ENCODE peak calls at places on chromosomes 7 and 10, in seven cellular contexts. One of them, this sample, is unnamed.
A peak's percentile ranks its signal among the peaks of the same experiment; 100 is the strongest.

GRCh38 chr7:4239991-4240812 is 441.9 kb upstream of the FOXK1 start:
- DNase-seq in mammary epithelial cell: no peak
- DNase-seq in GM12865: no peak
- DNase-seq in endothelial cell: no peak
- DNase-seq in HCT116: no peak
- DNase-seq in AG09309: no peak
- DNase-seq in astrocyte of the spinal cord: no peak
- DNase-seq in this sample: no peak

GRCh38 chr7:149799397-149800168 is 26.2 kb upstream of the ZNF467 start:
- DNase-seq in astrocyte of the spinal cord: no peak
- DNase-seq in HCT116: no peak
- DNase-seq in GM12865: peak; percentile 48
- DNase-seq in AG09309: no peak
- DNase-seq in endothelial cell: peak; percentile 69
- DNase-seq in mammary epithelial cell: no peak
- DNase-seq in this sample: peak; percentile 83

GRCh38 chr10:92760609-92761008 is 70.9 kb downstream of the HHEX start:
- DNase-seq in HCT116: no peak
- DNase-seq in astrocyte of the spinal cord: peak; percentile 60
- DNase-seq in mammary epithelial cell: no peak
- DNase-seq in endothelial cell: no peak
- DNase-seq in GM12865: no peak
- DNase-seq in AG09309: peak; percentile 20
- DNase-seq in this sample: no peak

GRCh38 chr10:132479603-132480221 is 57.9 kb upstream of the INPP5A start:
- DNase-seq in HCT116: no peak
- DNase-seq in endothelial cell: no peak
- DNase-seq in mammary epithelial cell: no peak
- DNase-seq in GM12865: no peak
- DNase-seq in AG09309: no peak
- DNase-seq in astrocyte of the spinal cord: no peak
- DNase-seq in this sample: no peak

GRCh38 chr10:60828489-60828852 is 50.2 kb downstream of the CDK1 start:
- DNase-seq in GM12865: no peak
- DNase-seq in endothelial cell: no peak
- DNase-seq in AG09309: no peak
- DNase-seq in astrocyte of the spinal cord: no peak
- DNase-seq in mammary epithelial cell: no peak
- DNase-seq in HCT116: no peak
- DNase-seq in this sample: no peak

GRCh38 chr7:1707756-1708611 is 37.9 kb downstream of the ELFN1 start:
- DNase-seq in AG09309: no peak
- DNase-seq in GM12865: no peak
- DNase-seq in mammary epithelial cell: no peak
- DNase-seq in astrocyte of the spinal cord: no peak
- DNase-seq in endothelial cell: no peak
- DNase-seq in HCT116: no peak
- DNase-seq in this sample: no peak

GRCh38 chr7:137669706-137670105 is 177.1 kb downstream of the DGKI start:
- DNase-seq in endothelial cell: no peak
- DNase-seq in HCT116: no peak
- DNase-seq in mammary epithelial cell: peak; percentile 38
- DNase-seq in GM12865: no peak
- DNase-seq in astrocyte of the spinal cord: peak; percentile 55
- DNase-seq in AG09309: no peak
- DNase-seq in this sample: no peak

GRCh38 chr7:134828361-134828760 is 48.9 kb downstream of the CALD1 start:
- DNase-seq in astrocyte of the spinal cord: no peak
- DNase-seq in GM12865: no peak
- DNase-seq in HCT116: no peak
- DNase-seq in endothelial cell: no peak
- DNase-seq in mammary epithelial cell: no peak
- DNase-seq in AG09309: no peak
- DNase-seq in this sample: no peak

GRCh38 chr10:110311357-110311949 is 6.7 kb upstream of the SMNDC1 start:
- DNase-seq in astrocyte of the spinal cord: peak; percentile 65
- DNase-seq in AG09309: no peak
- DNase-seq in mammary epithelial cell: peak; percentile 47
- DNase-seq in HCT116: peak; percentile 80
- DNase-seq in GM12865: peak; percentile 69
- DNase-seq in endothelial cell: peak; percentile 46
- DNase-seq in this sample: peak; percentile 44

GRCh38 chr7:35707422-35707821 is 12.5 kb upstream of the HERPUD2 start:
- DNase-seq in mammary epithelial cell: no peak
- DNase-seq in GM12865: no peak
- DNase-seq in AG09309: peak; percentile 18
- DNase-seq in astrocyte of the spinal cord: peak; percentile 32
- DNase-seq in HCT116: no peak
- DNase-seq in endothelial cell: no peak
- DNase-seq in this sample: no peak

GRCh38 chr10:34524369-34525091 is 290.6 kb downstream of the PARD3 start:
- DNase-seq in AG09309: no peak
- DNase-seq in HCT116: no peak
- DNase-seq in endothelial cell: no peak
- DNase-seq in astrocyte of the spinal cord: no peak
- DNase-seq in mammary epithelial cell: no peak
- DNase-seq in GM12865: no peak
- DNase-seq in this sample: peak; percentile 8

GRCh38 chr10:34526186-34526585 is 288.9 kb downstream of the PARD3 start:
- DNase-seq in mammary epithelial cell: peak; percentile 48
- DNase-seq in GM12865: no peak
- DNase-seq in HCT116: no peak
- DNase-seq in AG09309: no peak
- DNase-seq in endothelial cell: no peak
- DNase-seq in astrocyte of the spinal cord: no peak
- DNase-seq in this sample: no peak

GRCh38 chr10:34530778-34531177 is 284.3 kb downstream of the PARD3 start:
- DNase-seq in HCT116: no peak
- DNase-seq in mammary epithelial cell: no peak
- DNase-seq in astrocyte of the spinal cord: no peak
- DNase-seq in endothelial cell: no peak
- DNase-seq in GM12865: no peak
- DNase-seq in AG09309: no peak
- DNase-seq in this sample: no peak

GRCh38 chr10:34528320-34528719 is 286.8 kb downstream of the PARD3 start:
- DNase-seq in HCT116: peak; percentile 92
- DNase-seq in endothelial cell: no peak
- DNase-seq in astrocyte of the spinal cord: peak; percentile 95
- DNase-seq in AG09309: peak; percentile 81
- DNase-seq in mammary epithelial cell: peak; percentile 91
- DNase-seq in GM12865: no peak
- DNase-seq in this sample: no peak

GRCh38 chr10:34526758-34527730 is 288.1 kb downstream of the PARD3 start:
- DNase-seq in GM12865: peak; percentile 14
- DNase-seq in mammary epithelial cell: peak; percentile 86
- DNase-seq in astrocyte of the spinal cord: peak; percentile 95
- DNase-seq in HCT116: peak; percentile 65
- DNase-seq in endothelial cell: no peak
- DNase-seq in AG09309: peak; percentile 95
- DNase-seq in this sample: no peak
- TF ChIP-seq CTCF in GM12865: peak; percentile 26
- TF ChIP-seq CTCF in mammary epithelial cell: no peak
- TF ChIP-seq CTCF in astrocyte of the spinal cord: peak; percentile 31
- TF ChIP-seq CTCF in HCT116: peak; percentile 10
- TF ChIP-seq CTCF in endothelial cell: no peak
- TF ChIP-seq CTCF in AG09309: peak; percentile 37
- TF ChIP-seq CTCF in this sample: peak; percentile 13

GRCh38 chr7:111853231-111853990 is 291.1 kb upstream of the IMMP2L start:
- DNase-seq in HCT116: no peak
- DNase-seq in endothelial cell: no peak
- DNase-seq in mammary epithelial cell: no peak
- DNase-seq in astrocyte of the spinal cord: no peak
- DNase-seq in GM12865: peak; percentile 19
- DNase-seq in AG09309: no peak
- DNase-seq in this sample: no peak

GRCh38 chr7:111858331-111858730 is 296.0 kb upstream of the IMMP2L start:
- DNase-seq in AG09309: no peak
- DNase-seq in GM12865: no peak
- DNase-seq in endothelial cell: no peak
- DNase-seq in mammary epithelial cell: no peak
- DNase-seq in HCT116: no peak
- DNase-seq in astrocyte of the spinal cord: no peak
- DNase-seq in this sample: no peak

GRCh38 chr7:111855161-111855841 is 293.0 kb upstream of the IMMP2L start:
- DNase-seq in GM12865: peak; percentile 59
- DNase-seq in astrocyte of the spinal cord: peak; percentile 76
- DNase-seq in endothelial cell: peak; percentile 21
- DNase-seq in mammary epithelial cell: peak; percentile 48
- DNase-seq in HCT116: peak; percentile 38
- DNase-seq in AG09309: peak; percentile 46
- DNase-seq in this sample: peak; percentile 38

GRCh38 chr7:111852081-111852480 is 289.8 kb upstream of the IMMP2L start:
- DNase-seq in endothelial cell: no peak
- DNase-seq in mammary epithelial cell: no peak
- DNase-seq in GM12865: no peak
- DNase-seq in HCT116: no peak
- DNase-seq in astrocyte of the spinal cord: no peak
- DNase-seq in AG09309: no peak
- DNase-seq in this sample: no peak

GRCh38 chr7:111855842-111856227 is 293.5 kb upstream of the IMMP2L start:
- DNase-seq in GM12865: no peak
- DNase-seq in AG09309: no peak
- DNase-seq in astrocyte of the spinal cord: peak; percentile 39
- DNase-seq in HCT116: no peak
- DNase-seq in mammary epithelial cell: no peak
- DNase-seq in endothelial cell: peak; percentile 25
- DNase-seq in this sample: no peak
- TF ChIP-seq CTCF in GM12865: no peak
- TF ChIP-seq CTCF in AG09309: peak; percentile 50
- TF ChIP-seq CTCF in astrocyte of the spinal cord: peak; percentile 48
- TF ChIP-seq CTCF in HCT116: peak; percentile 23
- TF ChIP-seq CTCF in mammary epithelial cell: peak; percentile 28
- TF ChIP-seq CTCF in endothelial cell: no peak
- TF ChIP-seq CTCF in this sample: no peak

DNA sequence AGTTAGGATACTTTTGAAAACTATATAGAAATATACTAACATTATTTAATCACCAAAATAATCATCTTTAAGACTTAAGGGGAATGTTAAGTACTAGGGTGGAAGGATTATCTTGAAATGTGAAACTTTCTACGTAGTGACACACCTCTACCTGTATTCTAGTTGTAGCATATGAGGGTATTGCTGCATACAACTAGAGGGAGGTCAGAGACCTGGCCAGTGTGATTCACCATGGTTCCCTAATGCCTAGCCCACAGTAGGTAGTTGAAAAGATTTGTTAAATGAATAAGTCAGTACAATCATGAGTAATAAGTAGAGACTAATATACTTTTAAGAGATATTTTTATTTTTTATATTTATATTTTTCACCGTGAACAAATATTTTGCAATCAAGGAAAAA is 84.1 kb upstream of the RPA3 start:
- DNase-seq in endothelial cell: no peak
- DNase-seq in astrocyte of the spinal cord: no peak
- DNase-seq in AG09309: no peak
- DNase-seq in HCT116: no peak
- DNase-seq in mammary epithelial cell: no peak
- DNase-seq in GM12865: no peak
- DNase-seq in this sample: no peak
- TF ChIP-seq CTCF in endothelial cell: no peak
- TF ChIP-seq CTCF in astrocyte of the spinal cord: no peak
- TF ChIP-seq CTCF in AG09309: no peak
- TF ChIP-seq CTCF in HCT116: no peak
- TF ChIP-seq CTCF in mammary epithelial cell: no peak
- TF ChIP-seq CTCF in GM12865: no peak
- TF ChIP-seq CTCF in this sample: no peak

GRCh38 chr10:61901829-61902447 is 439 bp downstream of the ARID5B start:
- DNase-seq in endothelial cell: peak; percentile 20
- DNase-seq in astrocyte of the spinal cord: no peak
- DNase-seq in mammary epithelial cell: peak; percentile 48
- DNase-seq in GM12865: peak; percentile 43
- DNase-seq in HCT116: no peak
- DNase-seq in AG09309: no peak
- DNase-seq in this sample: no peak

GRCh38 chr10:61903991-61904350 is 2.5 kb downstream of the ARID5B start:
- DNase-seq in astrocyte of the spinal cord: peak; percentile 43
- DNase-seq in HCT116: no peak
- DNase-seq in mammary epithelial cell: no peak
- DNase-seq in endothelial cell: no peak
- DNase-seq in AG09309: no peak
- DNase-seq in GM12865: no peak
- DNase-seq in this sample: no peak

GRCh38 chr10:61904711-61905445 is 3.4 kb downstream of the ARID5B start:
- DNase-seq in astrocyte of the spinal cord: peak; percentile 75
- DNase-seq in mammary epithelial cell: peak; percentile 90
- DNase-seq in GM12865: peak; percentile 74
- DNase-seq in AG09309: peak; percentile 52
- DNase-seq in HCT116: no peak
- DNase-seq in endothelial cell: no peak
- DNase-seq in this sample: peak; percentile 59

GRCh38 chr10:61902448-61903183 is 1.1 kb downstream of the ARID5B start:
- DNase-seq in GM12865: peak; percentile 76
- DNase-seq in astrocyte of the spinal cord: peak; percentile 83
- DNase-seq in AG09309: no peak
- DNase-seq in HCT116: peak; percentile 51
- DNase-seq in endothelial cell: peak; percentile 16
- DNase-seq in mammary epithelial cell: peak; percentile 75
- DNase-seq in this sample: peak; percentile 55

DNA sequence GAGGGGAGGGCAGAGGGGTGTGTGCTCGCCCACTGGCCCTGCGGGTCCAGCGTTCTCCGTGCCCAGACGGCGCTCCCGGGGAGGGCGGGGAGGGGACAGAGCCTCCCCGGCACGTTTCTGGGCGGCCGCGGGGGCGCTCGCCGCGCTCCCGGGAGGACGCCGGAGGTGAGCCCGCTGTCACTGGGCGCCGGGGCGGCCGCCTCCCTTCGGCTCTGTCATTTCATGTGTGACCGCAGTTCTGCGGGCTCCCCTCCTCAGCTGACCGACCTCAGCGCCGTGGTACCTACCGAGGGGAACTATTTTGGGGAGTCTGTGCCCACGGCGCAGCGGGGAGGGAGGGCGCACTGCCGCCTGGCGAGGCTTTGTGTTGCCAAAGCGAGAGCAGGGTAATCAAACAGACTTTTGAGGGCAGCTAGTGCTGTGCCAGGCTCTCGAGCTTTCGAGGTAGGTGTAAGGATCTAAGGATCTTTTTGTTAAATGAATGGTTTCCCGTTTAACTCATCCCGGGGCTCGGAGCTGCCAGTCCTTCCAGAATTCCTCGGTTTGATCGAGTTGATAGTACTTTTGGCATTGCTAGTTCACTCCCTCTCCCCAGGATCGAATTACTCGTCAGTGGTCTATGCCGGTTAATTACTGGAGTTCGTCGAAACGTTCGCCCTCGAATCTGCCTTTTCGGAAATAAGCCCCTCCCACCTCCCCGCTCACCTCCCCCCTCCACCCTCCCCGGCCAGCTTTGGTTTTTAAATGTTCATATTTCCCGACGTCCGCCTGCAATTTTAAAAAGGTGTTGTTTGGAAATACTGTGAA is 1.9 kb downstream of the ARID5B start:
- DNase-seq in endothelial cell: peak; percentile 31
- DNase-seq in GM12865: peak; percentile 86
- DNase-seq in AG09309: no peak
- DNase-seq in HCT116: peak; percentile 42
- DNase-seq in astrocyte of the spinal cord: peak; percentile 59
- DNase-seq in mammary epithelial cell: peak; percentile 63
- DNase-seq in this sample: peak; percentile 68
- TF ChIP-seq CTCF in endothelial cell: no peak
- TF ChIP-seq CTCF in GM12865: peak; percentile 26
- TF ChIP-seq CTCF in AG09309: peak; percentile 29
- TF ChIP-seq CTCF in HCT116: no peak
- TF ChIP-seq CTCF in astrocyte of the spinal cord: peak; percentile 17
- TF ChIP-seq CTCF in mammary epithelial cell: peak; percentile 44
- TF ChIP-seq CTCF in this sample: peak; percentile 27

This sample was measured in GM13977.